ENCODE peak calls at places on chromosomes 4 and X, in four cellular contexts. One of them, this sample, is unnamed.

GRCh38 chr4:67983333-67983732 is 20.0 kb upstream of the TMPRSS11A start:
- DNase-seq in transverse colon: no peak
- DNase-seq in suprapubic skin: no peak
- DNase-seq in upper lobe of left lung: no peak
- DNase-seq in this sample: no peak

GRCh38 chr4:27017623-27018022 is 157.0 kb downstream of the STIM2 start:
- DNase-seq in transverse colon: no peak
- DNase-seq in suprapubic skin: no peak
- DNase-seq in upper lobe of left lung: peak; percentile 48
- DNase-seq in this sample: no peak

GRCh38 chrX:152155766-152156310 is 17.5 kb upstream of the MAGEA10 start:
- DNase-seq in transverse colon: no peak
- DNase-seq in suprapubic skin: no peak
- DNase-seq in upper lobe of left lung: no peak
- DNase-seq in this sample: no peak

GRCh38 chr4:77052352-77052751 is 23.4 kb downstream of the CCNI start:
- DNase-seq in transverse colon: peak; percentile 71
- DNase-seq in suprapubic skin: no peak
- DNase-seq in upper lobe of left lung: no peak
- DNase-seq in this sample: no peak

GRCh38 chrX:20309796-20310195 is 43.1 kb upstream of the RPS6KA3 start:
- DNase-seq in transverse colon: no peak
- DNase-seq in suprapubic skin: no peak
- DNase-seq in upper lobe of left lung: no peak
- DNase-seq in this sample: no peak

GRCh38 chr4:151530783-151531182 is 121.8 kb downstream of the FHIP1A start:
- DNase-seq in transverse colon: no peak
- DNase-seq in suprapubic skin: no peak
- DNase-seq in upper lobe of left lung: no peak
- DNase-seq in this sample: no peak

GRCh38 chrX:34365482-34365881 is 233.4 kb upstream of the FAM47A start:
- DNase-seq in transverse colon: no peak
- DNase-seq in suprapubic skin: no peak
- DNase-seq in upper lobe of left lung: no peak
- DNase-seq in this sample: no peak

GRCh38 chr4:141676087-141676486 is 39.7 kb downstream of the IL15 start:
- DNase-seq in transverse colon: no peak
- DNase-seq in suprapubic skin: no peak
- DNase-seq in upper lobe of left lung: no peak
- DNase-seq in this sample: no peak

GRCh38 chrX:120213438-120214265 is 37.0 kb upstream of the ZBTB33 start:
- DNase-seq in transverse colon: peak; percentile 63
- DNase-seq in suprapubic skin: no peak
- DNase-seq in upper lobe of left lung: no peak
- DNase-seq in this sample: peak; percentile 15

DNA sequence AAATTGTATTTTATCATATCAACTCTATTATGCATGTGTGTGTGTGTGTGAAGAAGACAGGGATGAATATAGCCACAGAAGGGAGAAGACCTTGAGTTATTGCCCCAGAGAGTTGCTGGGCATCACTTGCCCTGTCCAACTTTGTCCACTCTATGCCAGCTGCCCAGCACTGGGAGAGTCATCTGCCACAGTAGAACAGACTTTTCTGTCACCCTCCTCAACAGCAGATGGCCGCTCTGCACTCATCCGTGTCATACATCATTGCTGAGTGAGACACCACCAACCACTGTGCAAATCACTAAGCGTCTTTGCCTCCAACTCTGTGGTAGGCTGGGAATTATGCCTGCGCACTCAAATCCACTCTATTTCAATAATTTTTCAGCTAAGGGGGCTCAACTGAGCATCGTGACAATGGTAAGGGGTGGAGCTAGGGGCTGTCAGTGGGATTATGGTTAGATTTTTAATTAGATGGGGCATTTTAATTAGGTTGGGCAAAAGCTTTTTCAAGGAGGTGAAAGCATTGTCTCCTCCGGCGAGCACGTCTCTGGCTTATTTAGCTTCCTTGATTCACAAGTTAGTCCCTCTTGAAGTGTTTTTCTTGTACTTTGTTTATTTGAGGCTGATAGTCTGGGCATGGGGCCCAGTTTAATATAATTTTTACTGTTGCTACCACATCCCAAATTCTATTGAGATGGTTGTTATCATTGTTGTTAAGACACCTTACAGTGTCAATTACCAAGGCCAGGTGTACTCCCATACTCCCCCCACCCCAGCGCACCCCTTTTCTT is 100.1 kb upstream of the KLF3 start:
- DNase-seq in transverse colon: no peak
- DNase-seq in suprapubic skin: no peak
- DNase-seq in upper lobe of left lung: no peak
- DNase-seq in this sample: peak; percentile 24
- TF ChIP-seq POLR2AphosphoS5 in transverse colon: no peak
- TF ChIP-seq POLR2AphosphoS5 in suprapubic skin: no peak
- TF ChIP-seq POLR2AphosphoS5 in upper lobe of left lung: no peak
- TF ChIP-seq POLR2AphosphoS5 in this sample: peak; percentile 12

GRCh38 chr4:2796261-2797187 is 3.6 kb downstream of the SH3BP2 start:
- DNase-seq in transverse colon: peak; percentile 84
- DNase-seq in suprapubic skin: peak; percentile 80
- DNase-seq in upper lobe of left lung: peak; percentile 69
- DNase-seq in this sample: peak; percentile 85
- H3K4me1 ChIP-seq in transverse colon: peaks cover 57% of the 10 kb centered on the region
- H3K4me1 ChIP-seq in suprapubic skin: peaks cover 85% of the 10 kb centered on the region
- H3K4me1 ChIP-seq in upper lobe of left lung: peaks cover 100% of the 10 kb centered on the region
- H3K4me1 ChIP-seq in this sample: peaks cover 39% of the 10 kb centered on the region

GRCh38 chrX:57985951-57986350 is 75.7 kb upstream of the ZXDA start:
- DNase-seq in transverse colon: no peak
- DNase-seq in suprapubic skin: no peak
- DNase-seq in upper lobe of left lung: peak; percentile 8
- DNase-seq in this sample: no peak
- H3K9me3 ChIP-seq in transverse colon: no peaks in the 10 kb centered on the region
- H3K9me3 ChIP-seq in suprapubic skin: no peaks in the 10 kb centered on the region
- H3K9me3 ChIP-seq in upper lobe of left lung: no peaks in the 10 kb centered on the region
- H3K9me3 ChIP-seq in this sample: no peaks in the 10 kb centered on the region

GRCh38 chrX:45749375-45749774 is 548.7 kb upstream of the DIPK2B start:
- DNase-seq in transverse colon: no peak
- DNase-seq in suprapubic skin: no peak
- DNase-seq in upper lobe of left lung: no peak
- DNase-seq in this sample: no peak
- TF ChIP-seq POLR2AphosphoS5 in transverse colon: no peak
- TF ChIP-seq POLR2AphosphoS5 in suprapubic skin: no peak
- TF ChIP-seq POLR2AphosphoS5 in upper lobe of left lung: no peak
- TF ChIP-seq POLR2AphosphoS5 in this sample: no peak

DNA sequence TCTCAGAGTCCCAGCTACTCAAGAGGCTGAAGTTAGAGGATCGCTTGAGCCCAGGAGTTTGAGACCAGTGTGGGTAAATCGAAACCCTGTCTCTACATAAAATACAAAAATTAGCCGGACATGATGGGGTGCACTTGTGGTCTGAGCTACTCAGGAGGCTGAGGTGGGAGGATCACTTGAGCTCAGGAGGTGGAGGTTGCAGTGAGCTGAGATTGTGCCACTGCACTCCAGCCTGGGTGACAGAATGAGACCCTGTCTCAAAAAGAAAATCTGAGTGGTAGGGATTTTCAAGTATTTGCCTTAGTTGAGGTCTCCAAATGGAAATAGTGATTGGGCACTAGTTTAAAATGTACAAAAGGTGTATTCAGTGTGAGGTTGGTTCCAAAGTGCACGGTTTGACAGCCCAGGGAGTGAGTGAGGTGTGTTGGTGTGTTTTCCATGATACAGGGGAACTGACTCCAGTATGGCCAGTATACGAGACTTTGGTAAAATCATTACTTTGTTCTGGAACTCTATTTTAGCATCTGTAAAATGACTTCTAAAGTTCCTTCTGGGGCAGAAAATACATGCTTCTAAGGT is 13.8 kb downstream of the ADD1 start:
- DNase-seq in transverse colon: no peak
- DNase-seq in suprapubic skin: no peak
- DNase-seq in upper lobe of left lung: no peak
- DNase-seq in this sample: no peak
- H3K4me1 ChIP-seq in transverse colon: peaks cover 47% of the 10 kb centered on the region
- H3K4me1 ChIP-seq in suprapubic skin: peaks cover 62% of the 10 kb centered on the region
- H3K4me1 ChIP-seq in upper lobe of left lung: peaks cover 95% of the 10 kb centered on the region
- H3K4me1 ChIP-seq in this sample: peaks cover 14% of the 10 kb centered on the region

GRCh38 chrX:31847773-31848172 is 775.9 kb upstream of the FTHL17 start:
- DNase-seq in transverse colon: no peak
- DNase-seq in suprapubic skin: no peak
- DNase-seq in upper lobe of left lung: no peak
- DNase-seq in this sample: no peak
- H3K9me3 ChIP-seq in transverse colon: no peaks in the 10 kb centered on the region
- H3K9me3 ChIP-seq in suprapubic skin: no peaks in the 10 kb centered on the region
- H3K9me3 ChIP-seq in upper lobe of left lung: no peaks in the 10 kb centered on the region
- H3K9me3 ChIP-seq in this sample: no peaks in the 10 kb centered on the region

GRCh38 chrX:9681422-9681821 is 84.2 kb downstream of the GPR143 start:
- DNase-seq in transverse colon: no peak
- DNase-seq in suprapubic skin: no peak
- DNase-seq in upper lobe of left lung: no peak
- DNase-seq in this sample: no peak

GRCh38 chrX:9681011-9681410 is 84.6 kb downstream of the GPR143 start:
- DNase-seq in transverse colon: no peak
- DNase-seq in suprapubic skin: no peak
- DNase-seq in upper lobe of left lung: no peak
- DNase-seq in this sample: no peak

GRCh38 chrX:9682456-9682855 is 83.2 kb downstream of the GPR143 start:
- DNase-seq in transverse colon: peak; percentile 16
- DNase-seq in suprapubic skin: no peak
- DNase-seq in upper lobe of left lung: no peak
- DNase-seq in this sample: no peak

GRCh38 chrX:9682861-9683260 is 82.8 kb downstream of the GPR143 start:
- DNase-seq in transverse colon: no peak
- DNase-seq in suprapubic skin: no peak
- DNase-seq in upper lobe of left lung: no peak
- DNase-seq in this sample: no peak

DNA sequence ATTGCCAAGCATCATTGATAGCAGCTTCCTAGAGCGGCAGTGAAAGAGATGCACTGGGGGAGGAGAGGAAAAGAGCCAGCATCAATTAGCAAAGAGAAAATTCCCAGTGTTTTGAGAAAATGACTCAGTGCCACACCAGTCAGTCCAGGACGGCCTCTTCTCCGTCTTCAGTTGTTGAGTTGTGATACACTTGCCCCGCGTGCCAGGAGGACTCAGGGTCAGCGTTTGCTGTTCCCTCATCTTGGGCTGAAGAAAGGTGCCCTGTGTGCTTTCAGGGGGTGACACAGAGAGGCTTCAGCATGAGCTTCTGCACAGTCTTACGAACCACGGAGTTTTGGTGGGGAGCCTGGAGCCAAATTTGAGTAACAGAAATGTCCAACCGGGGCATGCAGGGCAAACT is 82.3 kb downstream of the GPR143 start:
- DNase-seq in transverse colon: no peak
- DNase-seq in suprapubic skin: no peak
- DNase-seq in upper lobe of left lung: no peak
- DNase-seq in this sample: no peak
- TF ChIP-seq POLR2AphosphoS5 in transverse colon: no peak
- TF ChIP-seq POLR2AphosphoS5 in suprapubic skin: no peak
- TF ChIP-seq POLR2AphosphoS5 in upper lobe of left lung: no peak
- TF ChIP-seq POLR2AphosphoS5 in this sample: no peak

GRCh38 chrX:38458071-38458470 is 103.3 kb upstream of the TSPAN7 start:
- DNase-seq in transverse colon: no peak
- DNase-seq in suprapubic skin: no peak
- DNase-seq in upper lobe of left lung: no peak
- DNase-seq in this sample: no peak
- H3K4me1 ChIP-seq in transverse colon: no peaks in the 10 kb centered on the region
- H3K4me1 ChIP-seq in suprapubic skin: no peaks in the 10 kb centered on the region
- H3K4me1 ChIP-seq in upper lobe of left lung: no peaks in the 10 kb centered on the region
- H3K4me1 ChIP-seq in this sample: no peaks in the 10 kb centered on the region

GRCh38 chr4:24599275-24599674 is 14.9 kb upstream of the DHX15 start:
- DNase-seq in transverse colon: no peak
- DNase-seq in suprapubic skin: no peak
- DNase-seq in upper lobe of left lung: peak; percentile 80
- DNase-seq in this sample: no peak
- H3K9me3 ChIP-seq in transverse colon: no peaks in the 10 kb centered on the region
- H3K9me3 ChIP-seq in suprapubic skin: no peaks in the 10 kb centered on the region
- H3K9me3 ChIP-seq in upper lobe of left lung: no peaks in the 10 kb centered on the region
- H3K9me3 ChIP-seq in this sample: no peaks in the 10 kb centered on the region

DNA sequence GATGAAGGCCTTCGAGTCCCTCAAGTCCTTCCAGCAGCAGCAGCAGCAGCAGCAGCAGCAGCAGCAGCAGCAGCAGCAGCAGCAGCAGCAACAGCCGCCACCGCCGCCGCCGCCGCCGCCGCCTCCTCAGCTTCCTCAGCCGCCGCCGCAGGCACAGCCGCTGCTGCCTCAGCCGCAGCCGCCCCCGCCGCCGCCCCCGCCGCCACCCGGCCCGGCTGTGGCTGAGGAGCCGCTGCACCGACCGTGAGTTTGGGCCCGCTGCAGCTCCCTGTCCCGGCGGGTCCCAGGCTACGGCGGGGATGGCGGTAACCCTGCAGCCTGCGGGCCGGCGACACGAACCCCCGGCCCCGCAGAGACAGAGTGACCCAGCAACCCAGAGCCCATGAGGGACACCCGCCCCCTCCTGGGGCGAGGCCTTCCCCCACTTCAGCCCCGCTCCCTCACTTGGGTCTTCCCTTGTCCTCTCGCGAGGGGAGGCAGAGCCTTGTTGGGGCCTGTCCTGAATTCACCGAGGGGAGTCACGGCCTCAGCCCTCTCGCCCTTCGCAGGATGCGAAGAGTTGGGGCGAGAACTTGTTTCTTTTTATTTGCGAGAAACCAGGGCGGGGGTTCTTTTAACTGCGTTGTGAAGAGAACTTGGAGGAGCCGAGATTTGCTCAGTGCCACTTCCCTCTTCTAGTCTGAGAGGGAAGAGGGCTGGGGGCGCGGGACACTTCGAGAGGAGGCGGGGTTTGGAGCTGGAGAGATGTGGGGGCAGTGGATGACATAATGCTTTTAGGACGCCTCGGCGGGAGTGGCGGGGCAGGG is 568 bp downstream of the HTT start:
- DNase-seq in transverse colon: peak; percentile 64
- DNase-seq in suprapubic skin: peak; percentile 82
- DNase-seq in upper lobe of left lung: peak; percentile 80
- DNase-seq in this sample: peak; percentile 48
- TF ChIP-seq POLR2AphosphoS5 in transverse colon: peak; percentile 62
- TF ChIP-seq POLR2AphosphoS5 in suprapubic skin: no peak
- TF ChIP-seq POLR2AphosphoS5 in upper lobe of left lung: no peak
- TF ChIP-seq POLR2AphosphoS5 in this sample: peak; percentile 8

This sample was measured in prostate gland.